ENCODE peak calls at places on chromosome X, in six cellular contexts. Y is heart left ventricle, E is fibroblast of villous mesenchyme, F is fibroblast of mammary gland, C is sigmoid colon, A is astrocyte of the cerebellum. U is an unnamed sample.

GRCh38 chrX:13697440-13697839 is 8.5 kb downstream of the RAB9A start:
- DNase-seq in Y (no peak), E (no peak), F (peak), C (no peak), A (no peak), U (no peak)

GRCh38 chrX:42119076-42119475 is 195.7 kb upstream of the CASK start:
- DNase-seq in Y (no peak), E (peak), F (peak), C (no peak), A (peak), U (peak)

GRCh38 chrX:150348365-150348764 is 14.8 kb upstream of the MAMLD1 start:
- DNase-seq in Y (no peak), E (no peak), F (no peak), C (no peak), A (no peak), U (no peak)

GRCh38 chrX:44767308-44767707 is 76.5 kb upstream of the DUSP21 start:
- DNase-seq in Y (no peak), E (no peak), F (no peak), C (no peak), A (no peak), U (no peak)

GRCh38 chrX:150854856-150855255 is 43.6 kb downstream of the CD99L2 start:
- DNase-seq in Y (no peak), E (no peak), F (no peak), C (no peak), A (no peak), U (no peak)

GRCh38 chrX:39619182-39620009 is 478.4 kb downstream of the BCOR start:
- DNase-seq in Y (no peak), E (peak), F (no peak), C (no peak), A (no peak), U (no peak)

GRCh38 chrX:54721424-54721823 is 76.6 kb downstream of the ITIH6 start:
- DNase-seq in Y (no peak), E (no peak), F (no peak), C (no peak), A (no peak), U (no peak)

GRCh38 chrX:17590892-17591740 is 146.2 kb upstream of the SCML1 start:
- DNase-seq in Y (peak), E (peak), F (peak), C (peak), A (peak), U (peak)

GRCh38 chrX:30308263-30309138 is 689 bp downstream of the NR0B1 start:
- DNase-seq in Y (no peak), E (no peak), F (peak), C (no peak), A (no peak), U (peak)

GRCh38 chrX:47247999-47248320 is 15.2 kb downstream of the USP11 start:
- DNase-seq in Y (no peak), E (no peak), F (no peak), C (peak), A (no peak), U (no peak)

GRCh38 chrX:9644335-9644734 is 121.3 kb downstream of the GPR143 start:
- DNase-seq in Y (no peak), E (no peak), F (no peak), C (peak), A (no peak), U (peak)

GRCh38 chrX:56231706-56232105 is 450 bp upstream of the KLF8 start:
- DNase-seq in Y (no peak), E (no peak), F (no peak), C (no peak), A (no peak), U (no peak)

DNA sequence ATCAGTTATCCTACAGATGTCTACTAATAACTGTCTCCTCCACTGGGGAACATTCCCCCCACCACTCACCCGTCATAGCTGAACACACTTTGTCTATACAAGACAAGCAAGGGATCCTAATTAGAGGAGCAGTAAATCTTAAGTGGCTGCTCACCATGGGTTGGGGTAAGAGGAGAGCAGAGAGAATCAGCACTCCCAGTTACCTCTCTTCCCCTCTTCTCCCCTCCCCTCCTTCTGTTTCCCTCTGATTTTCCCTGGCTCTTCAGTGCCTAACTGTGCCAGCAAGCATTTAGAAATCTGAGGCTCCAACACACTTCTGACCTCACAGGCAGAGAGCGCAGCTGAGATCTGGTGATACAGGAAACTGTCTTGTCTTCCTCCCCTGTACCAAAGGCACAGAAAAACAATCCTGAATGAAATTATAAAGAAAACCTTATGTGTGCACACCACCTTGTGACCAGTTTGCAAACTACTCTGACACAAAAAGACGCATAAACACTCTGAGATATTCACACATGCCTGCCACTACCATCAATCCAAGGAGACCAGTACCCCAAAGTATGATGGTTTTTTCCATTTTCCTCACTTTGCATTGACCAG is 82.5 kb upstream of the SMIM10 start:
- DNase-seq in Y (no peak), E (peak), F (peak), C (no peak), A (no peak), U (peak)
- TF ChIP-seq CTCF in Y (no peak), E (peak), F (peak), C (no peak), A (peak), U (peak)

DNA sequence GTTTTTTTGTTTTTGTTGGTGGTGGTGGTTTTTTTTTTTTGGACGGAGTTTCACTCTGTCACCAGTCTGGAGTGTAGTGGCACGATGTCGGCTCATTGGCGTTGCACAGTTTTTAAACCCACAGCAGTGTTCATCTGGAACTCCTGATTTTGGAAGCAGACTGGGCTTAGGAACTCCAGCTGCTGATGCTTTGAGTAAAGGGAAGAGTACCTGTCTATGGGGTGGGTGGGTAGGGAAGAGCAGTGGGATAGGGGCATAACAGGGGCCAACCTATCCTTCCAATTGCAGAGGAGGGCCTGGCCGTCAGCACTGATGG is 2.0 kb downstream of the CD99 start:
- DNase-seq in Y (peak), E (no peak), F (no peak), C (no peak), A (no peak), U (no peak)
- H3K4me3 ChIP-seq in Y (peak), E (peak), F (peak), C (peak), A (peak), U (peak)

DNA sequence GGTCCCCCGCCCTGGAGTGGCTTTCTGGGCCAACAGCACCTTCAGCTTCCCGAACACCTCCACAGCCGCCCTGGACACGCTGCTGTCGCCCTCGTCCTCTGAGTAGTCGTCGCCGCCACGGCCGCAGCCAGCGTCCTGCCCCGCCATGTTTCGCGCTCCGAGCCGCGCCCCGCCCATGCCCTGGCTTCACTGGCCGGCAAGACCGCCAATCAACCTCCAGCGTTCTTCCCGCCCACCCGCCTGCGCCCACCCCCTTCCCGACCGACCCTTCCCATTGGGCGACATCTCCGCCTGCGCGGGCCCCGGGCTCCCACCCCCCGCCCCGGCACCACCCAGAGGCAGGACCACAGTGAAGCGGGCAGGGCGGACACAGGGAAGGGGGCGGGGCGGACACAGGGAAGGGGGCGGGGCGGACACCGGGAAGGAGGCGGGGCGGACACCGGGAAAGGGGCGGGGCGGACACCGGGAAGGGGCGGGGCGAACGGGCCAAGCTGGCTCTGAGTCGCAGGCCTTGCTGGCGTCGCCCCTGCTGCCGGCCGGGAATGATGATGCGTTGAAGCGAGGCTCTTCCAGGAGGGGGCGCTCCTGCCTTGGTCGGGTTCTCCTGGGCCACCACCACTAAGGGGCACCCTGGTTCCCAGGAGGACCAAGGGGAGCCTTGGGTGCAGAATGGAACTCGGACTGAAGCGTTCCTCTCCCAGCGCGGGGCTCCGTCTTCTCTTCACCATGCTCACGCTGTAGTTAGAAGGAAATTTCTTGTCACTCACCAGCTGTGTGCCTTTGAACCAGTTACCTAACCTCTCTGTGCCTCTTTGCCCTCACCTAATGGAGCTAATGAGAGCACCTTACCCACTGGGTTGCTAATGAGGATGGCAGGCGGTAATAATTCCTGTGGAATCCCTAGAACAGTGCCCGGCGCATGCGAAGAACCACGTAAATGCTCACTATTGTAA is at the start of gene HAUS7:
- DNase-seq in Y (peak), E (peak), F (peak), C (peak), A (peak), U (peak)
- TF ChIP-seq CTCF in Y (peak), E (peak), F (peak), C (peak), A (peak), U (peak)

DNA sequence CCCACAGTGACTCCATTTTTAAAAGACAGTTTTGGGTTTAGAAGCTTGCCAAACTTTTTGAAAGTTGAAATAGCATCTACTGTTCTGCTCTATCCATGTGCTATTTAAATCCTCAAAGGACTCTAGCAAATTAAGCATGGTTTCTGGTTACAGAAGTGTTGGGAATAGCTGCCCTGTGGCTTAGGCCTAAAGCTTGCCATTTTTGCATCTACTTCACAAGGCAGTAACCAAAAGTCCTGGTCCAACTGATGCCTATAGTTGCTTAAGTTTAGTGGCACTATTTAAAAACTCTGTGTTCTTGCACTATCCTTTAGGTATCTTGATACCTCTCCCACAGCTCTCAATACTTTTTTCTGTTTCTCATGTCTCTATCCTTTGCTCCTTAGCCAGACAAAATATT is 251.0 kb upstream of the GPC4 start:
- DNase-seq in Y (no peak), E (no peak), F (no peak), C (no peak), A (no peak), U (no peak)
- H3K4me3 ChIP-seq in Y (no peak), E (no peak), F (no peak), C (no peak), A (no peak), U (no peak)

GRCh38 chrX:110108381-110108796 is 105.5 kb downstream of the TMEM164 start:
- DNase-seq in Y (no peak), E (peak), F (peak), C (no peak), A (peak), U (peak)

GRCh38 chrX:110103344-110103743 is 100.4 kb downstream of the TMEM164 start:
- DNase-seq in Y (no peak), E (no peak), F (no peak), C (no peak), A (no peak), U (no peak)

DNA sequence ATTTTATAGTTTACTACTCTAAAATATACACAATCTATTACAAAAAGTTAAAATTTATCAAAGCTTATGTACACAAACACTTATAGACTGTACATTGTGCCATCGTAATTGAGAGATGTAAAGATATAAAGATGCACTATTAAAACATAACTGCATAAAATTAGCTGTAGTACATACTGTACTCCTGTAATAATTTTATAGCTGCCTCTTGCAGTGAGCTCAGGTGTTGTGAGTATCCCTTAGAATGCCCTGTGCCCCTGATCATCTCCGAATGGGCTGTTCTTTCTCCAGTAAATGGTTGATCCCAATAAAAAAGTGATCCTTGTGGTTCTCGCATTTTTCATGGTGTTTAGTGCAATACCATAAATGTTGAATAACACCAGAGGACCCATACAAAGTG is 101.2 kb downstream of the TMEM164 start:
- DNase-seq in Y (no peak), E (peak), F (no peak), C (no peak), A (no peak), U (no peak)
- TF ChIP-seq CTCF in Y (no peak), E (no peak), F (no peak), C (no peak), A (no peak), U (no peak)

DNA sequence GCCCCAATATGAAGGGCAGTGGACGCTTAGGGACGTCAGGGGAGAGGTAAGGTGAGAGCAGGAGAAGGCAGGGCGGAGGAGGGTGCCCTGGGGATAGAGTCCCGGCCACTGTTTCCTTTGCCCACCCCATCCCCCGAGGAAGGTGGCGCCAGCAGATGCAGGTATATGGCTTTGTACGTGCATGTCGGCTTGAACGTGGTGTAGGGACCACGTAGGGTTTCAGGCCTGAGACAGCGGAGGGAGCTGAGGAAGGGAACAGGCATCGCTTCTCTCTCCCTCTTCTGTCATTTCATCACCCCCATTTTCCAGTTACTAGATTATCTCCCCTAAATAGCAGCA is 97.9 kb downstream of the PHKA2 start:
- DNase-seq in Y (no peak), E (no peak), F (no peak), C (no peak), A (no peak), U (no peak)
- H3K4me3 ChIP-seq in Y (peak), E (peak), F (peak), C (peak), A (no peak), U (peak)